ENCODE peak calls at places on chromosomes 3 and 15, in ten cellular contexts. K is AG10803, E is brain microvascular endothelial cell, B is upper lobe of right lung, H is HepG2, P is endodermal cell, M is thoracic aorta, J is tibial artery, C is hepatocyte, G is NB4. F is an unnamed sample.

GRCh38 chr3:126464093-126464492 is 11.6 kb downstream of the ZXDC start:
- DNase-seq in J (no peak), C (no peak), B (no peak), P (peak; percentile 22), E (no peak), H (no peak), M (no peak), G (no peak), K (no peak), F (no peak)

GRCh38 chr3:31980530-31981205 is 394 bp downstream of the OSBPL10 start:
- DNase-seq in K (no peak), M (peak; percentile 8), C (peak; percentile 84), H (peak; percentile 54), E (no peak), G (peak; percentile 50), P (peak; percentile 92), J (peak; percentile 75), B (peak; percentile 90), F (no peak)

GRCh38 chr3:40211579-40211978 is 97.9 kb upstream of the EIF1B start:
- DNase-seq in G (no peak), J (no peak), H (no peak), P (peak; percentile 24), M (no peak), K (peak; percentile 6), C (no peak), B (no peak), E (peak; percentile 6), F (peak; percentile 4)

GRCh38 chr3:15796771-15797599 is 794 bp downstream of the ANKRD28 start:
- DNase-seq in J (no peak), E (peak; percentile 44), P (peak; percentile 62), C (peak; percentile 20), H (peak; percentile 52), B (no peak), G (peak; percentile 45), K (peak; percentile 76), M (no peak), F (peak; percentile 67)

GRCh38 chr3:196108075-196108743 is 26.3 kb upstream of the TFRC start:
- DNase-seq in C (peak; percentile 30), J (no peak), B (no peak), P (peak; percentile 83), G (no peak), E (no peak), M (no peak), K (no peak), H (no peak), F (no peak)

GRCh38 chr15:64906402-64906801 is 5.3 kb upstream of the ANKDD1A start:
- DNase-seq in P (peak; percentile 28), J (no peak), B (no peak), M (no peak), K (no peak), E (no peak), H (no peak), C (no peak), G (peak; percentile 13), F (no peak)

GRCh38 chr3:33750216-33750558 is 32.1 kb upstream of the CLASP2 start:
- DNase-seq in J (no peak), P (no peak), K (no peak), B (no peak), H (no peak), E (no peak), M (no peak), G (peak; percentile 68), C (no peak), F (no peak)

GRCh38 chr3:42696356-42697301 is 6.0 kb downstream of the HHATL start:
- DNase-seq in J (peak; percentile 61), P (no peak), B (no peak), E (no peak), M (no peak), C (no peak), K (no peak), G (no peak), H (no peak), F (no peak)

DNA sequence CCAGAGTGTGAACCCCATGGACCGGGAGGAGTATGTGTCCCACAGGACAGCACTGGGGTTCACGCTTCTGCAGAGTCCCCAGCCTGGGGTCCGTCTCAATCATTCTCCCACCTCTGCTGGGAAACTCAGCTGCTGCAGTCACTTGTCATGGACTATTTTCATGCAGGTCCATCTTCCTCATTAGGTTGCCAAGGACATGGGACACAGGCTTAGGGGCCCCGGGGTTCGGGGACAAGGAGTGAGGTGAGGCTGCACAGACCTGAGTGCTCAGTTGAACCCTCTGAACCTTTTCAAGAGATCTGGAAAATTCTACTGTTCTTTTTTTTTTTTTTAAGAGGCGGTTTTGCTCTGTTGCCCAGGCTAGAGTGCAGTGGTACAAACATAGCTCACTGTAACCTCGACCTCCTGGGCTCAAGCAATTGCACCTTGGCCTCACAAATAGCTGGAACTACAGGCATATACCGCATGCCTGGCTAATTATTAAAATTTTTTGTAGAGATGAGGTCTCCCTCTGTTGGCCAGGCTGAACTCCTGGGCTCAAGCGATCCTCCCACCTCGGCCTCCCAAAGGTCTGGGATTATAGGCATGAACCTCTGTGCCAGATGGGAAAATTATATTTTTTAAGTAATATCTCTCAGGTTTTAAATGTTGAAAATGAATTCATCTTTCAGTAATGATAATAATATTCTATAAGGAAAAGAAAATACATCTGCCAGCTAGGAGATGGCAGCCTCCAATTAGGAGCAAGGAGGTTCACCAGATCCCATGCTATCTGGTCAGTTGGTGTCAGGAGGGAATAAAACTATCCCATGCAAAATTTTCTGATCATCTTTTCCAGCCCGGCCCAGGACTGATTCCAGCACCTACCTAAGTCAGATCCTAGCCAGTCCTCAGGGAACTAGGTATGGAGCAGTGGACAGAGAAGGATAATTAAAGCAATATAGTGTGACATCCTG is 45.2 kb downstream of the RPN1 start:
- DNase-seq in B (no peak), C (no peak), J (no peak), M (no peak), K (no peak), P (no peak), H (peak; percentile 89), G (peak; percentile 48), E (no peak), F (no peak)
- TF ChIP-seq CTCF in B (no peak), C (peak; percentile 25), J (no peak), M (no peak), K (no peak), P (no peak), H (peak; percentile 71), G (peak; percentile 2), E (no peak), F (no peak)

DNA sequence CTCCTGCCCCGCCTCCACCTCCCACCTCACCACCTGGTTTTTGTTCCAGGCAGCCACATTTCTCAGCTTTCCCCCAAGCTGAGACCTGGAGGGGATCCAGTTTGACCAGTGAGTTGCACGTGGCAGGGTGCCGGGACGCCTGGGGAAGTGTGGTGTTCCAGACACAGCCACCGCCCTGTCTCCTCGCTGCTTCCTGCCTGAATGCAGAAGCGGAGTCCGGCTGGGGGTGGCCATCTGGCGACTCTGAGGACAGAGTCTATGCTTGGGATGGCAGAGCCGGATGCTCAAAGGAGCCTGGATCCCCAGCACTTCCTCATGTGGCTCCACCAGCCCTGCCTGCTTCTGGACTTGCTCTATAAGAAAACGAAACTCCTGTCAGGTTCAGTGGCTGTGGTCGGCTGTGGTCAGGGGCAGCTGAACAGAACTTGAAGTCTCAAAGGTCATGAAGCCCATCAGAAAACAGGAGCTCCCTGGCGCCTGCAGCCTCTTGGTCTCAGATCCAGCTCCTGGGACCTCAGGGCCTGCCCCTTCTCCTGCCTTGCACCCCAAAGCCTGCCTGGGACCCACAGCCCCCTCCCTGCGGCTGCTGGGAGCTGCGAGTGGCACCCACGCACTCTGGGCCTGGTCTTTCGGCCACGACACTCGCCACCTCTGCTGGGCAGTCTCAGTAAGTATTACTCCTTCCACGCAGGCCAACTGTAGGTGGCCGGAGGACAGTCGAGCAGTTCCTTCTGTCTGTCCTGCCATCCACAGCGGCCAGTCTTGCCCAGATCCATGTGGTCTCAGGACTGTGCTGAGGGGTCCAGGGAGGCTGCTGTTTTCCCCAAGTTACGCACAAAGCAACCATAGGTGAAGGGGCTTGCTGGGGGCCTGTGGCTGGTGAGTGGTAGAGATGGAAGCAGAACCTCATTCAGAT is 112.8 kb upstream of the MEF2A start:
- DNase-seq in M (peak; percentile 82), C (no peak), K (peak; percentile 45), B (peak; percentile 92), J (peak; percentile 94), H (peak; percentile 30), G (peak; percentile 38), P (peak; percentile 38), E (no peak), F (peak; percentile 38)
- H3K4me3 ChIP-seq in M (peak overlapping the region; percentile 51), C (no peak overlapping the region), K (no peak overlapping the region), B (peak overlapping the region; percentile 23), J (peak overlapping the region; percentile 17), H (peak overlapping the region; percentile 64), G (no peak overlapping the region), P (no peak overlapping the region), E (no peak overlapping the region), F (no peak overlapping the region)

GRCh38 chr3:36302626-36303025 is 77.7 kb upstream of the STAC start:
- DNase-seq in P (no peak), B (no peak), E (no peak), K (no peak), G (no peak), C (no peak), H (no peak), J (no peak), M (no peak), F (no peak)

GRCh38 chr3:36303286-36303685 is 77.0 kb upstream of the STAC start:
- DNase-seq in H (no peak), P (no peak), E (no peak), K (no peak), C (no peak), G (no peak), J (no peak), B (no peak), M (no peak), F (no peak)

GRCh38 chr3:36309092-36309491 is 71.2 kb upstream of the STAC start:
- DNase-seq in K (no peak), J (no peak), G (no peak), M (no peak), E (no peak), H (no peak), C (no peak), P (no peak), B (no peak), F (no peak)

GRCh38 chr3:36302110-36302509 is 78.2 kb upstream of the STAC start:
- DNase-seq in H (no peak), J (no peak), E (no peak), P (no peak), K (no peak), G (no peak), B (no peak), M (no peak), C (no peak), F (no peak)

DNA sequence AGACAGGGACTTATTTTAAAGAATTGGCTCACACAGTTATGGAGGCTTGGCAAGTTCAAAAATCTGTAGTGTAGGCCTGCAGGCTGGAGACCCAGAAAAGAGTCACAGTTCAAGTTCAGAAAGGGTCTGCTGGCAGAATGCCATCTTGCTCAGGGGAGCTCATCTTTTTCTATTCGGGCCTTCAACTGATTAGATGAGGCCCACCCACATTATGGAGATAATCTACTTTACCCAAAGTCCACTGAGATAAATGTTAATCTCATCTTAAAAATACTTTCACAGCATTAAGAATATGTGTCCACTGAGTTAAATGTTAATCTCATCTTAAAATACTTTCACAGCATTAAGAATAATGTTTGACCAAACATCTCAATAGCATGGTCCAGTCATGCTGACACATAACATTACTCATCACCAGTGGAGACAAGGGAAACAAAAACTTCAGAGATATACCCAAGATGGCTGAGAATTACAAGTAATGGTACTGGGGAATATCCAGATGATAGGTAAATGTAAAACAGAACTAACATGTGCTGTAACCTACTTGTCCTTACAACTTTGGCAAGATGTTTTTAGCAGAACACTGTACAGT is 74.3 kb upstream of the STAC start:
- DNase-seq in P (no peak), K (no peak), G (no peak), M (no peak), B (no peak), E (peak; percentile 41), H (no peak), C (no peak), J (no peak), F (no peak)
- TF ChIP-seq CTCF in P (no peak), K (no peak), G (no peak), M (no peak), B (no peak), E (no peak), H (no peak), C (no peak), J (no peak), F (no peak)

GRCh38 chr15:91031796-91032195 is 9.4 kb upstream of the VPS33B start:
- DNase-seq in H (no peak), J (no peak), G (no peak), P (no peak), B (peak; percentile 44), C (no peak), K (no peak), E (no peak), M (no peak), F (no peak)

GRCh38 chr15:91027677-91028076 is 5.3 kb upstream of the VPS33B start:
- DNase-seq in M (no peak), J (no peak), B (no peak), C (no peak), G (no peak), E (no peak), H (no peak), K (no peak), P (no peak), F (no peak)

DNA sequence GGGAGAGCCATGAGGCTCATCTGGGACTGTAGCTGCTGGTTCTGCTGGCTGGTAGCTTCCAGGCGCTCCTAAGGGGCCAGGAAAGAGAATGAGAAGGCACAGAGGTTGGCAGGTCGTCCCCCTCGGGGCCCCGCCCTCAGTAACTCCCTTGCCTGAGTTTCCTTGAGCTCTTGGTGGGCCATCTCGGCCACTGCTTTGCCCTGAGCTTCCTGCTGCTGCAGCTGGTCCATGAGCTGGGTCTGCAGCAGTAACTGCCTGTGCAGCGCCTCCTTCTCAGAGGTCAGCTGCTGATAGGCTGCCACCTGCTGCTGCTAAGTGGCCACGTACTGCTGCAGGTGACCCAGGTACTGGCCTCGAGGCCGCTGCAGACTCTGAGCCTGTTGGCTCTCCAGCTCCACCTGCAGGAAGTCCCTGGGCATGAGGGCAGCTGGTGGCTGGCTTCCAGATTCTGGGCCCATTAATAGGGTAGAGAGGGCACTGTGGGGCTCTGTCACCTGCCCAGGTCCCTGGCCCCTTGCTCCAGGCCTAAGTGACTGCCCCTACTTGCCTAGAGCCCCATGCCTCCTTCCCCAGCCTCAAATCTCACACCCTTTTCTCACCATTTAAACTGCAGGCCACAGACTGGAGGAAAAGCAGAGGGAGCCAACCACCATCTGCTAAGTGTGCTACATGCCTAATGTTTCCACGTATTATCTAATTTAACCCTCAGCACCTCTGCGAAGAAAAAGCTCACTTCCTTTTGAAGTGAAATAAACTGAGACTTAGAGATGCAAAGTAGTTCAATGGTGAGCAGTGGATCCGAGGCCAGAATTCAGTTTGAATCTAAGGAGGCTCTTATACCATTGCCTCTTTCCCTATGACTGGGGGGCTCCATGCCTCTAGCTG is 10.8 kb upstream of the VPS33B start:
- DNase-seq in M (no peak), B (peak; percentile 91), H (peak; percentile 75), P (peak; percentile 98), K (no peak), J (no peak), E (no peak), G (peak; percentile 63), C (peak; percentile 87), F (no peak)
- H3K4me3 ChIP-seq in M (no peak overlapping the region), B (no peak overlapping the region), H (peak overlapping the region; percentile 64), P (no peak overlapping the region), K (no peak overlapping the region), J (no peak overlapping the region), E (no peak overlapping the region), G (no peak overlapping the region), C (no peak overlapping the region), F (no peak overlapping the region)